ENCODE peak calls at places on chromosomes 6 and 20, in four cellular contexts. E, A, D and J are unnamed samples.

GRCh38 chr6:15205321-15205720 is 40.5 kb upstream of the JARID2 start:
- DNase-seq in E (no peak), A (no peak), D (no peak), J (no peak)

GRCh38 chr6:9518433-9518832 is 896.4 kb downstream of the TFAP2A start:
- DNase-seq in A (no peak), E (no peak), D (no peak), J (no peak)

GRCh38 chr20:55086421-55086820 is 611.0 kb downstream of the DOK5 start:
- DNase-seq in E (no peak), A (no peak), D (no peak), J (no peak)

GRCh38 chr6:139395891-139396299 is 21.4 kb upstream of the CITED2 start:
- DNase-seq in A (no peak), E (no peak), D (no peak), J (peak; percentile 87)

GRCh38 chr20:33919653-33920052 is 74.1 kb upstream of the RALY start:
- DNase-seq in D (no peak), A (no peak), E (no peak), J (no peak)

GRCh38 chr20:33981347-33981746 is 12.4 kb upstream of the RALY start:
- DNase-seq in E (no peak), D (no peak), A (no peak), J (no peak)

GRCh38 chr6:131909408-131910218 is 41.6 kb downstream of the CCN2 start:
- DNase-seq in E (peak; percentile 79), A (peak; percentile 77), D (no peak), J (peak; percentile 92)

GRCh38 chr20:41631826-41632225 is 13.6 kb upstream of the CHD6 start:
- DNase-seq in D (no peak), A (no peak), E (no peak), J (no peak)

GRCh38 chr6:39777218-39777617 is 15.0 kb upstream of the DAAM2 start:
- DNase-seq in A (no peak), D (no peak), E (no peak), J (peak; percentile 13)

GRCh38 chr6:162379762-162380409 is 347.7 kb downstream of the PRKN start:
- DNase-seq in E (no peak), D (no peak), A (no peak), J (no peak)

GRCh38 chr6:11264100-11264499 is 31.6 kb upstream of the NEDD9 start:
- DNase-seq in E (no peak), D (no peak), A (peak; percentile 35), J (peak; percentile 62)

GRCh38 chr20:63124092-63124781 is 91.7 kb downstream of the YTHDF1 start:
- DNase-seq in E (no peak), D (no peak), A (no peak), J (no peak)

GRCh38 chr20:34931771-34932170 is 23.8 kb downstream of the GSS start:
- DNase-seq in E (no peak), A (no peak), D (no peak), J (no peak)

GRCh38 chr6:55713411-55713810 is 134.4 kb upstream of the HMGCLL1 start:
- DNase-seq in D (no peak), E (peak; percentile 31), A (no peak), J (no peak)

GRCh38 chr20:59120491-59120890 is 43.1 kb upstream of the ZNF831 start:
- DNase-seq in A (no peak), E (no peak), D (no peak), J (no peak)

GRCh38 chr20:4901031-4901818 is 100.1 kb downstream of the SLC23A2 start:
- DNase-seq in E (no peak), A (no peak), D (no peak), J (no peak)

GRCh38 chr6:113805836-113806500 is 51.2 kb upstream of the MARCKS start:
- DNase-seq in E (no peak), A (no peak), D (no peak), J (no peak)

GRCh38 chr20:36313936-36314335 is 7.8 kb downstream of the DLGAP4 start:
- DNase-seq in E (no peak), A (no peak), D (no peak), J (no peak)

GRCh38 chr20:60210779-60211617 is 252.8 kb downstream of the CDH26 start:
- DNase-seq in E (peak; percentile 44), A (peak; percentile 75), D (no peak), J (peak; percentile 65)

GRCh38 chr6:154567695-154568220 is 57.3 kb upstream of the CNKSR3 start:
- DNase-seq in D (no peak), A (no peak), E (no peak), J (no peak)

GRCh38 chr6:143135326-143135725 is 74.6 kb downstream of the AIG1 start:
- DNase-seq in D (no peak), E (no peak), A (no peak), J (no peak)

GRCh38 chr20:53837126-53837826 is 233.1 kb downstream of the BCAS1 start:
- DNase-seq in E (no peak), A (no peak), D (no peak), J (no peak)

GRCh38 chr6:16548121-16548520 is 213.1 kb downstream of the ATXN1 start:
- DNase-seq in D (no peak), E (no peak), A (no peak), J (no peak)

GRCh38 chr6:100881707-100882040 is 545 bp upstream of the ASCC3 start:
- DNase-seq in E (no peak), A (no peak), D (no peak), J (no peak)

GRCh38 chr20:36210561-36210960 is 25.7 kb upstream of the AAR2 start:
- DNase-seq in A (no peak), E (no peak), D (no peak), J (no peak)

GRCh38 chr6:111030008-111031006 is 48.5 kb downstream of the RPF2 start:
- DNase-seq in D (no peak), A (no peak), E (no peak), J (no peak)

GRCh38 chr6:33323623-33323948 is 6.0 kb upstream of the ZBTB22 start:
- DNase-seq in D (no peak), A (no peak), E (no peak), J (peak; percentile 43)

GRCh38 chr20:61949714-61950630 is 115.7 kb downstream of the TAF4 start:
- DNase-seq in A (no peak), D (no peak), E (peak; percentile 39), J (no peak)

GRCh38 chr6:88641178-88641903 is 322.1 kb downstream of the RNGTT start:
- DNase-seq in E (no peak), A (no peak), D (peak; percentile 88), J (no peak)

GRCh38 chr6:147161974-147162495 is 42.2 kb upstream of the STXBP5 start:
- DNase-seq in D (no peak), A (peak; percentile 94), E (no peak), J (no peak)

GRCh38 chr6:3016473-3017280 is 17.0 kb downstream of the NQO2 start:
- DNase-seq in A (no peak), D (no peak), E (no peak), J (no peak)

GRCh38 chr6:74872754-74873446 is 333.0 kb downstream of the COL12A1 start:
- DNase-seq in D (no peak), E (no peak), A (no peak), J (no peak)

GRCh38 chr6:74870403-74870802 is 335.4 kb downstream of the COL12A1 start:
- DNase-seq in A (no peak), E (peak; percentile 69), D (no peak), J (peak; percentile 57)

GRCh38 chr6:74879234-74879633 is 326.6 kb downstream of the COL12A1 start:
- DNase-seq in E (no peak), A (no peak), D (no peak), J (no peak)

GRCh38 chr6:74871757-74872156 is 334.1 kb downstream of the COL12A1 start:
- DNase-seq in A (no peak), D (no peak), E (no peak), J (no peak)

GRCh38 chr6:74873911-74874310 is 331.9 kb downstream of the COL12A1 start:
- DNase-seq in E (no peak), A (no peak), D (no peak), J (no peak)
- TF ChIP-seq REST in E (no peak), A (no peak), D (no peak), J (no peak)

GRCh38 chr20:51402201-51402600 is 140.3 kb downstream of the NFATC2 start:
- DNase-seq in D (no peak), A (no peak), E (no peak), J (no peak)
- TF ChIP-seq CREB1 in D (no peak), A (no peak), E (no peak), J (no peak)

DNA sequence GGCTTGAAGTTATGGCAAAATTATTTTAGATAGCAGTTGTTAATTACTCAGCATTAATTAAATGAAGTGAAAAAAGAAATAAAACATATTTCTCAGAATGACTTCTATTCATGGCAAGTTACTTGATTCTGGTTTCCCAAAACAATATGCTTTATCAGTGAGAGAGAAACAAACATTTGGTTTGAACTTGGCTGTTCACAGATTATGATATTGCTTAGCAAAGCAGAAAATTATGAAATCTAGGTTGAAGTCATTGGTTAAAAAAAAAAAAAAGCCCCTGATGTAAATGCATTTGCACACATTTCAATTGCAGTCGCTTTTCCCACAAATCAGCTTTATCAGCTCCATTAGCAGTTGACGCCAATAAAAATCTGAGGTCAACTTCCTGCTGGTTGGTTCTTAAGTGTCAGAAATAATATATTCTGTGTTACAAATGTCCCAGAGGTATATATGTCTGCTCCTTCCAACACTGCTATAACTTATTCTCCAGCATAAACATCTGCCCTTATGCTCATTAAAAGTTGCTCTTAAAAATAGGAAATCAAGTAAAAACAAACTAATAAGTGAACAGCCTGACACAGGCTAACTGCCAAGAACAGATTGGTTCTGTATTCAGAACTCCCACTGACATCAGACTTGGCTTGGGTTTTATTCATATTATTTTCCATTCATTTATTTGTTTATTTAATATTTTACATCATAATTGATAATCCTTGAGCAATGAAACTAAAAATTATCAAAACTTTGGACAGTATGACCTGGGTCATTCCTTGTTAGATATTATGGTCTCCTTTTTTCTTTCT is 275.5 kb downstream of the PHF3 start:
- DNase-seq in D (no peak), A (no peak), E (no peak), J (no peak)
- TF ChIP-seq POLR2AphosphoS5 in D (no peak), A (no peak), E (no peak), J (no peak)

GRCh38 chr6:158231551-158232444 is 63.6 kb downstream of the GTF2H5 start:
- DNase-seq in A (peak; percentile 84), E (peak; percentile 74), D (no peak), J (peak; percentile 83)
- TF ChIP-seq REST in A (peak; percentile 51), E (no peak), D (no peak), J (no peak)